ENCODE peak calls at places on chromosomes 11 and 22, in four cellular contexts. F is body of pancreas, G is substantia nigra, O is posterior vena cava. P is an unnamed sample.

GRCh38 chr11:27296406-27296994 is 66.5 kb downstream of the CCDC34 start:
- DNase-seq in F (no peak), G (no peak), O (no peak), P (peak; percentile 82)

GRCh38 chr22:29012923-29013322 is 48.7 kb downstream of the C22orf31 start:
- DNase-seq in F (no peak), G (no peak), O (no peak), P (no peak)

GRCh38 chr11:67384851-67385366 is 6.9 kb upstream of the RAD9A start:
- DNase-seq in F (no peak), G (no peak), O (no peak), P (peak; percentile 58)

GRCh38 chr22:46862418-46863324 is 100.2 kb downstream of the TBC1D22A start:
- DNase-seq in F (no peak), G (no peak), O (no peak), P (no peak)

GRCh38 chr22:22109693-22110466 is 127.3 kb upstream of the TOP3B start:
- DNase-seq in F (no peak), G (no peak), O (no peak), P (no peak)

GRCh38 chr11:45022294-45023064 is 71.8 kb upstream of the TP53I11 start:
- DNase-seq in F (no peak), G (no peak), O (peak; percentile 61), P (peak; percentile 70)

GRCh38 chr11:71936825-71937224 is 8.0 kb downstream of the RNF121 start:
- DNase-seq in F (no peak), G (no peak), O (no peak), P (peak; percentile 75)

GRCh38 chr11:112017538-112017937 is 7.7 kb upstream of the DLAT start:
- DNase-seq in F (peak; percentile 36), G (no peak), O (no peak), P (peak; percentile 59)

GRCh38 chr11:11964774-11965150 is 43.7 kb downstream of the DKK3 start:
- DNase-seq in F (no peak), G (no peak), O (peak; percentile 47), P (no peak)

GRCh38 chr11:35235944-35236666 is 97.1 kb downstream of the CD44 start:
- DNase-seq in F (peak; percentile 90), G (no peak), O (no peak), P (peak; percentile 25)

GRCh38 chr11:86460461-86461404 is 86.0 kb downstream of the CCDC81 start:
- DNase-seq in F (no peak), G (no peak), O (no peak), P (no peak)

GRCh38 chr22:49150801-49151221 is 676.9 kb downstream of the BRD1 start:
- DNase-seq in F (no peak), G (no peak), O (peak; percentile 73), P (no peak)

GRCh38 chr11:86468169-86468568 is 93.5 kb downstream of the CCDC81 start:
- DNase-seq in F (no peak), G (no peak), O (no peak), P (no peak)

GRCh38 chr11:23021287-23021863 is 161.1 kb upstream of the CCDC179 start:
- DNase-seq in F (peak; percentile 35), G (peak; percentile 6), O (no peak), P (peak; percentile 18)

GRCh38 chr11:68497761-68498160 is 37.2 kb downstream of the PPP6R3 start:
- DNase-seq in F (no peak), G (no peak), O (no peak), P (no peak)

GRCh38 chr22:27687984-27688545 is 113.5 kb downstream of the MN1 start:
- DNase-seq in F (no peak), G (no peak), O (peak; percentile 25), P (no peak)

GRCh38 chr11:15716550-15716949 is 601.8 kb downstream of the INSC start:
- DNase-seq in F (no peak), G (no peak), O (no peak), P (no peak)

GRCh38 chr11:3006505-3007260 is 14.6 kb upstream of the NAP1L4 start:
- DNase-seq in F (no peak), G (no peak), O (peak; percentile 71), P (no peak)

GRCh38 chr11:12330491-12331231 is 46.7 kb upstream of the PARVA start:
- DNase-seq in F (no peak), G (peak; percentile 34), O (no peak), P (peak; percentile 20)

GRCh38 chr11:9260182-9261146 is 4.7 kb downstream of the DENND5A start:
- DNase-seq in F (no peak), G (no peak), O (no peak), P (no peak)

GRCh38 chr11:76419896-76420295 is 24.9 kb upstream of the EMSY start:
- DNase-seq in F (peak; percentile 50), G (no peak), O (no peak), P (no peak)

GRCh38 chr22:45585437-45585755 is 82.7 kb downstream of the FBLN1 start:
- DNase-seq in F (no peak), G (no peak), O (peak; percentile 90), P (peak; percentile 84)

GRCh38 chr11:103807806-103808205 is 228.6 kb upstream of the DDI1 start:
- DNase-seq in F (no peak), G (no peak), O (no peak), P (peak; percentile 85)

GRCh38 chr11:61293869-61294716 is 1.0 kb downstream of the VWCE start:
- DNase-seq in F (peak; percentile 33), G (no peak), O (peak; percentile 87), P (peak; percentile 49)

GRCh38 chr22:47159592-47159991 is 397.1 kb downstream of the TBC1D22A start:
- DNase-seq in F (no peak), G (no peak), O (peak; percentile 25), P (no peak)

GRCh38 chr22:21933899-21934298 is 18.7 kb downstream of the PPM1F start:
- DNase-seq in F (no peak), G (peak; percentile 55), O (peak; percentile 73), P (no peak)

GRCh38 chr22:40641269-40641668 is 4.8 kb upstream of the MRTFA start:
- DNase-seq in F (no peak), G (no peak), O (no peak), P (no peak)

GRCh38 chr22:40499187-40499753 is 128.9 kb downstream of the SGSM3 start:
- DNase-seq in F (no peak), G (no peak), O (no peak), P (peak; percentile 99)

GRCh38 chr11:20563871-20564270 is 35.5 kb upstream of the SLC6A5 start:
- DNase-seq in F (no peak), G (no peak), O (no peak), P (no peak)

GRCh38 chr11:35605691-35606090 is 12.6 kb upstream of the FJX1 start:
- DNase-seq in F (no peak), G (peak; percentile 17), O (no peak), P (peak; percentile 70)

GRCh38 chr22:25754527-25755202 is 12.7 kb downstream of the MYO18B start:
- DNase-seq in F (no peak), G (no peak), O (peak; percentile 91), P (peak; percentile 85)

GRCh38 chr11:69812256-69812655 is 7.0 kb downstream of the FGF3 start:
- DNase-seq in F (no peak), G (no peak), O (no peak), P (no peak)

P was measured in fibroblast of the aortic adventitia.